ENCODE peak calls at places on chromosome 1, in four cellular contexts. O is lung, Z is mucosa of descending colon, S is left ventricle myocardium inferior. M is an unnamed sample.

GRCh38 chr1:234599617-234600417 is 10.2 kb downstream of the IRF2BP2 start:
- DNase-seq in O (peak), Z (peak), S (peak), M (peak)

GRCh38 chr1:205313681-205314308 is 7.8 kb downstream of the NUAK2 start:
- DNase-seq in O (peak), Z (no peak), S (peak), M (no peak)

GRCh38 chr1:67688526-67689219 is 3.7 kb downstream of the GADD45A start:
- DNase-seq in O (no peak), Z (no peak), S (no peak), M (no peak)

GRCh38 chr1:227316941-227317540 is 1.3 kb downstream of the CDC42BPA start:
- DNase-seq in O (no peak), Z (peak), S (no peak), M (peak)

GRCh38 chr1:47881505-47882442 is 115.4 kb downstream of the TRABD2B start:
- DNase-seq in O (no peak), Z (no peak), S (no peak), M (no peak)

GRCh38 chr1:118650084-118650807 is 337.9 kb downstream of the TBX15 start:
- DNase-seq in O (no peak), Z (no peak), S (no peak), M (no peak)

GRCh38 chr1:198679535-198680173 is 40.8 kb downstream of the PTPRC start:
- DNase-seq in O (no peak), Z (no peak), S (no peak), M (no peak)

GRCh38 chr1:207028884-207029283 is 3.7 kb downstream of the C1orf116 start:
- DNase-seq in O (no peak), Z (no peak), S (no peak), M (peak)

GRCh38 chr1:179126338-179127060 is 44.6 kb downstream of the TOR3A start:
- DNase-seq in O (no peak), Z (no peak), S (no peak), M (no peak)

GRCh38 chr1:204495078-204495753 is 611 bp upstream of the PIK3C2B start:
- DNase-seq in O (no peak), Z (no peak), S (no peak), M (no peak)

GRCh38 chr1:24003331-24003972 is 23.3 kb upstream of the SRSF10 start:
- DNase-seq in O (no peak), Z (no peak), S (no peak), M (peak)

GRCh38 chr1:153919879-153920852 is 2.6 kb downstream of the GATAD2B start:
- DNase-seq in O (no peak), Z (no peak), S (no peak), M (peak)

GRCh38 chr1:200776949-200777348 is 38.3 kb downstream of the CAMSAP2 start:
- DNase-seq in O (no peak), Z (no peak), S (no peak), M (peak)

GRCh38 chr1:12662556-12662955 is 18.7 kb downstream of the AADACL4 start:
- DNase-seq in O (no peak), Z (no peak), S (no peak), M (no peak)

GRCh38 chr1:230120949-230121381 is 53.9 kb downstream of the GALNT2 start:
- DNase-seq in O (no peak), Z (peak), S (no peak), M (peak)

GRCh38 chr1:22875851-22876250 is 96.8 kb downstream of the LACTBL1 start:
- DNase-seq in O (no peak), Z (no peak), S (no peak), M (no peak)

GRCh38 chr1:57232500-57232899 is 191.4 kb downstream of the DAB1 start:
- DNase-seq in O (no peak), Z (peak), S (no peak), M (peak)

GRCh38 chr1:235883261-235883927 is 16.7 kb upstream of the LYST start:
- DNase-seq in O (peak), Z (peak), S (peak), M (peak)

GRCh38 chr1:216140650-216141547 is 282.3 kb downstream of the USH2A start:
- DNase-seq in O (no peak), Z (no peak), S (no peak), M (no peak)

GRCh38 chr1:20291621-20292020 is 946 bp downstream of the VWA5B1 start:
- DNase-seq in O (no peak), Z (no peak), S (no peak), M (no peak)

GRCh38 chr1:8541961-8542521 is 224.1 kb downstream of the SLC45A1 start:
- DNase-seq in O (no peak), Z (no peak), S (no peak), M (no peak)

GRCh38 chr1:34876406-34876805 is 16.9 kb upstream of the SMIM12 start:
- DNase-seq in O (no peak), Z (no peak), S (no peak), M (no peak)

GRCh38 chr1:47232187-47232874 is at the start of gene TAL1:
- DNase-seq in O (no peak), Z (no peak), S (no peak), M (no peak)

GRCh38 chr1:71850936-71851335 is 431.4 kb downstream of the NEGR1 start:
- DNase-seq in O (no peak), Z (no peak), S (no peak), M (no peak)

GRCh38 chr1:10779201-10779600 is 17.2 kb downstream of the CASZ1 start:
- DNase-seq in O (no peak), Z (peak), S (no peak), M (peak)

GRCh38 chr1:199956005-199956404 is 71.5 kb upstream of the NR5A2 start:
- DNase-seq in O (no peak), Z (peak), S (no peak), M (no peak)

GRCh38 chr1:30371888-30372791 is 351.2 kb downstream of the MATN1 start:
- DNase-seq in O (peak), Z (no peak), S (no peak), M (no peak)

GRCh38 chr1:53685272-53686051 is 53.5 kb downstream of the GLIS1 start:
- DNase-seq in O (no peak), Z (no peak), S (no peak), M (no peak)

GRCh38 chr1:228265167-228265566 is 57.3 kb downstream of the OBSCN start:
- DNase-seq in O (no peak), Z (no peak), S (no peak), M (peak)

GRCh38 chr1:32246888-32247273 is at the start of gene FAM167B:
- DNase-seq in O (no peak), Z (no peak), S (peak), M (peak)

GRCh38 chr1:53956308-53957168 is 10.4 kb downstream of the LRRC42 start:
- DNase-seq in O (no peak), Z (no peak), S (no peak), M (peak)

GRCh38 chr1:57040831-57041230 is 75.0 kb upstream of the C8B start:
- DNase-seq in O (no peak), Z (no peak), S (no peak), M (no peak)

GRCh38 chr1:54970901-54971300 is 9.5 kb upstream of the TMEM61 start:
- DNase-seq in O (no peak), Z (no peak), S (no peak), M (no peak)

GRCh38 chr1:36625253-36625958 is 142.7 kb upstream of the CSF3R start:
- DNase-seq in O (no peak), Z (no peak), S (no peak), M (no peak)

GRCh38 chr1:43908858-43909257 is 24.7 kb upstream of the ARTN start:
- DNase-seq in O (no peak), Z (no peak), S (no peak), M (peak)

GRCh38 chr1:160071289-160071688 is 1.3 kb upstream of the KCNJ10 start:
- DNase-seq in O (no peak), Z (no peak), S (no peak), M (no peak)

GRCh38 chr1:62084304-62084905 is 110.2 kb upstream of the L1TD1 start:
- DNase-seq in O (no peak), Z (no peak), S (no peak), M (no peak)

GRCh38 chr1:16007671-16008341 is 3.8 kb downstream of the SRARP start:
- DNase-seq in O (no peak), Z (no peak), S (no peak), M (no peak)

GRCh38 chr1:16005597-16005996 is 1.6 kb downstream of the SRARP start:
- DNase-seq in O (no peak), Z (no peak), S (no peak), M (no peak)

GRCh38 chr1:16006010-16006409 is 2.0 kb downstream of the SRARP start:
- DNase-seq in O (no peak), Z (no peak), S (no peak), M (no peak)

GRCh38 chr1:16009030-16009460 is 5.0 kb downstream of the SRARP start:
- DNase-seq in O (peak), Z (peak), S (peak), M (peak)

DNA sequence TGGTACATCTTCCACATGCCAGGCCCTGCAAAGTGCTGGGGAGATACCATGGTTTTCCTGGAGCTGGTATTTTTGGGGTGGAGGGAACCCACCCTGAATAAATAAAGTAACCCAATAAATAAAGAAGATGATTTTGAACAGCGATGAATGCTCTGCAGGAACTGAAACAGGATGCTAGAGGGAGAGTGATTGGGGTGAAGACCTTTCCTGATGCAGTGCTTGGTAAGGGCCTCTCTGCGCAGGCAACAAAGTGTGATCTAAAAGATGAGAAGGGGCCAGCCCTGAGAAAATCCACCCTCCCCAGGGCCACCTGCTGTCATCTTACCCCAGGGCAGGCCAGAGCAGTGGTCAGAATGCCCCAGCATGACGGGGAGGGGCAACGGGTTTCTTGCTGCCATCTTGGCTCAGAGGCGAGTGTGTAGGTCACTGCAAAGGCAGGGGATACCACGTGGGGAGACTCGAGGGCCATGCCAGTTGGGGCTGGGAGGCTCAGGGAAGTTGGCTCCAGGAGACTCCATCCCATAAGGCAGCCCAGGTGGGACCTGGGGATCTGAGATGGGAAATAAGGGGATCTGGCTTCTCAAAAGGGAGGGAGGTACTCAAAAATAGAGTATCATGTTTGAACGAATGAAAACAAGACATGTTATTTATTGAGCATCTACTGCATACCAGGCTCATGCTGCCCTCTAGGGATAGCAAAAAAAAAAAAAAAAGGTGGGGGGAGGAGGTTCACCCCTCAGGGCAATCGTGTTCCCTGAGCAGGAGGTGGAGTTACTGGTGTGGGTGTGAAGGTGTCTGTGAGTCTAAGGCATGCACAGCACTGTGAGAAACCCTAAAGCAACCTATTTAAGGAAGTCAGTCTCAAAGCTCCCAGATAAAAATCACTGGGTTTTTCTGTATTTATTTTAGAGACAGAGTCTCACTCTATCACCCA is 2.8 kb downstream of the SRARP start:
- DNase-seq in O (no peak), Z (no peak), S (no peak), M (peak)
- TF ChIP-seq CTCF in O (no peak), Z (no peak), S (no peak), M (peak)

GRCh38 chr1:111758373-111758772 is 2.7 kb downstream of the DDX20 start:
- DNase-seq in O (no peak), Z (peak), S (no peak), M (no peak)
- TF ChIP-seq CTCF in O (no peak), Z (no peak), S (no peak), M (no peak)

GRCh38 chr1:233518344-233518743 is 95.6 kb upstream of the KCNK1 start:
- DNase-seq in O (peak), Z (peak), S (no peak), M (peak)
- TF ChIP-seq CTCF in O (no peak), Z (no peak), S (peak), M (peak)

GRCh38 chr1:248858891-248859889 is at the start of gene ZNF692:
- DNase-seq in O (peak), Z (peak), S (peak), M (peak)
- TF ChIP-seq CTCF in O (no peak), Z (no peak), S (peak), M (no peak)

GRCh38 chr1:101769520-101769919 is 227.2 kb downstream of the OLFM3 start:
- DNase-seq in O (no peak), Z (peak), S (no peak), M (peak)
- TF ChIP-seq CTCF in O (no peak), Z (no peak), S (no peak), M (peak)

GRCh38 chr1:110201157-110201825 is 8.8 kb upstream of the KCNC4 start:
- DNase-seq in O (no peak), Z (no peak), S (no peak), M (no peak)

GRCh38 chr1:110200666-110201065 is 9.4 kb upstream of the KCNC4 start:
- DNase-seq in O (no peak), Z (no peak), S (no peak), M (no peak)

GRCh38 chr1:110198746-110199145 is 11.4 kb upstream of the KCNC4 start:
- DNase-seq in O (no peak), Z (no peak), S (no peak), M (no peak)

GRCh38 chr1:110197905-110198629 is 12.0 kb upstream of the KCNC4 start:
- DNase-seq in O (no peak), Z (no peak), S (no peak), M (no peak)

DNA sequence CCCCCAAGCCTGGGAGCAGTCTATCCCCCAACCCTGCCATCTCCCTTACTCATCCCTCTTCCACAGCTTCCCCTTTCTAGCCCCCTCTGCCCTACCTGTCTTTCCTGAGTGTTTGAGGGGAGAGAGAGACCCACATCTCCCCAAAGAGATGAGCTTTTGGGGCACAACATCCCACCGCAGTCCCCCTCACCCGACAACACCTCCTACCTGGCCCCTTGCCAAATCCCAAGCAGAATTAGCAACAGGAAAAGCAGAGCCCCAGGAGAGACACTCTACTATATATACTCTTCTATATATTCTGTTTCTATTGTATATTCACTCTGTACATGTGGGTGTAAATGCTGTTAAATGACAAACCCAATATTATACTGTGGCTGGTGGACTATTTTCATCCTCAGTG is 9.9 kb upstream of the KCNC4 start:
- DNase-seq in O (no peak), Z (no peak), S (no peak), M (no peak)
- TF ChIP-seq CTCF in O (no peak), Z (no peak), S (no peak), M (no peak)

DNA sequence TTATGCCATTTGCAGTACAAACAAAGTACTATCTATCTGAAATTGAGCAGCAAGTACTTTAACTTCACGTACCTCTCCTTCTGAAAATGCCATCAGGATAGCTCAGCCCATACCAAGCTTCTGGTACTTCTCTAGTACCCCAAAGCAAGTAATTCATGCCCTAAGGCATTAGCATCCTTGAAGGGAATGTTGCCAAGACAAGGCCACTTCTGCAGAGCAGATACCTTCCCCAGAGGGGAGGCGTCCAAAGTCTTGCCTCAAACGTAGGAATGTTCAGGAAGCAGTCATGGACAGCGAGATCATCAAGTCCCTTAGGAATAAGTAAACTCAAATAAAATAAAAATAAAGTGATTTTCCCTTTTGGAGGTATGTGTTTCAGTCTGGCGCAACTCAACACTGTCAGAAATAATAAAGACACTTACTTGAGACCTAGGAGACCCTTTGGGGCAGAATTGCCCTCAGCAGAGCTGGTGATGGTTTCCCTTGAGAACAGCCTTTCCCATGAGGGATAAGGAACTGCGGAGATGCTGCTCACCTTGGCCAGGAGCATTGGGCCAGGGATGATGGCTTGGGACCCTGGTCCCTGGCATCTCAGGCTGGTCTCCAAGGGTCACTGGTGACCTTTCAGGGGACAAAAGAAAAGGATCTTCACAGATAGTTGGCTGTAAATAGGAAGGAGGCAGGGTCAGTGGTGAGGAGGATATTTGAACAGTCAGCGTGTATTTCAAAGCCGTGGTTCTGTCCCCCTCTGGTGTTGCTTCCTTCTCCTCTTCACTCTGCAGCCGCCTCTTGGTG is 522.9 kb downstream of the KIF26B start:
- DNase-seq in O (no peak), Z (no peak), S (no peak), M (no peak)
- TF ChIP-seq CTCF in O (no peak), Z (no peak), S (no peak), M (no peak)

M was measured in MCF 10A.